ENCODE peak calls at places on chromosomes 5 and 9, in nine cellular contexts. J is upper lobe of left lung; K is neural crest cell; M is mucosa of descending colon; N is GM10248; Z is fibroblast of villous mesenchyme; A is foreskin keratinocyte; D is CD8-positive, alpha-beta T cell; Q is AG04450. B is an unnamed sample.

GRCh38 chr5:95238560-95239325 is 46.2 kb downstream of the MCTP1 start:
- DNase-seq in J (no peak), K (no peak), M (no peak), N (no peak), Z (peak), A (no peak), D (no peak), Q (no peak), B (peak)

GRCh38 chr9:89477811-89478583 is 19.9 kb downstream of the SEMA4D start:
- DNase-seq in J (no peak), K (no peak), M (peak), N (no peak), Z (peak), A (peak), D (no peak), Q (no peak), B (no peak)

GRCh38 chr5:150159741-150160179 is 4.1 kb upstream of the PDGFRB start:
- DNase-seq in J (no peak), K (no peak), M (peak), N (peak), Z (peak), A (no peak), D (no peak), Q (no peak), B (peak)

GRCh38 chr9:28317706-28318210 is 744.5 kb upstream of the C9orf72 start:
- DNase-seq in J (no peak), K (no peak), M (no peak), N (no peak), Z (no peak), A (no peak), D (no peak), Q (no peak), B (no peak)

GRCh38 chr9:68785965-68786364 is 80.9 kb downstream of the PIP5K1B start:
- DNase-seq in J (no peak), K (no peak), M (no peak), N (no peak), Z (no peak), A (no peak), D (no peak), Q (no peak), B (no peak)

GRCh38 chr9:122031806-122032205 is 61.3 kb downstream of the TTLL11 start:
- DNase-seq in J (no peak), K (no peak), M (no peak), N (no peak), Z (peak), A (no peak), D (no peak), Q (no peak), B (no peak)

GRCh38 chr5:73436535-73437125 is 11.9 kb downstream of the FOXD1 start:
- DNase-seq in J (no peak), K (no peak), M (peak), N (no peak), Z (no peak), A (no peak), D (no peak), Q (no peak), B (peak)

GRCh38 chr9:105244996-105245719 is 707 bp downstream of the SLC44A1 start:
- DNase-seq in J (peak), K (peak), M (peak), N (peak), Z (peak), A (peak), D (peak), Q (no peak), B (peak)

GRCh38 chr9:105116047-105116868 is 128.2 kb upstream of the SLC44A1 start:
- DNase-seq in J (peak), K (no peak), M (no peak), N (no peak), Z (no peak), A (no peak), D (no peak), Q (no peak), B (no peak)

GRCh38 chr9:114413909-114414308 is 26.1 kb upstream of the AKNA start:
- DNase-seq in J (no peak), K (no peak), M (no peak), N (peak), Z (peak), A (no peak), D (no peak), Q (no peak), B (peak)

DNA sequence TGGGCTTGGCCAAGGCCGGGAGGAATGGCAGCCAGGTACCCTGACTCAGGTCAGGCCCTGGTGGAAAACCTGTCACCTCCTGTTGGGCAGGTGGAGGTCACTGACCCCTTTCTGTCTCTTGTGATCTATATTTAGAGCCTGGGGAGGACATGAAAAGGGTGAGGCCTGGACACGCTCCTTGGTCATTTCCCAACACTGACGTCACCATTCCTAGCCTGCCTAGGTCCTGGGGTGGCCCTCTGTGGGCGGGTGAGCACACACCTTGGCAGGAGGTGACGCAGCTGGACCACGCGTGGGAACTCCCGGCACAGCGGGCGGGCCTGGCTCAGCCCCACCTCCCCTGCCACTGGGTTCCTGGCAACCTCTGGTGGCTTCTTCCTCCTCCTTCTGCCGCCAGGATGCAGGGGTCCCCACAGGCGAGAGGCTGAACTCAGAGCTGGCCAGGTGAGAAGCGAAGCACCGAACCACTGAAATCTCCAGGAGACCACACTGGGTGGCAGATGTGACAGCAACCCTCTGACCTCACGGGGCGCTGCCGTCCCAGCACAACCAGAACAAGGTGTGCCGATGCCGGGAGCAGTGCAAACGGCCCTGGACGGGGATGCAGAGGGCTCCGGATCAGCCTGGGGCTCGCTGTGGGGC is 6.4 kb upstream of the RALGDS start:
- DNase-seq in J (peak), K (no peak), M (peak), N (no peak), Z (no peak), A (peak), D (no peak), Q (no peak), B (no peak)
- TF ChIP-seq CTCF in J (no peak), K (no peak), M (no peak), N (no peak), Z (no peak), A (no peak), D (no peak), Q (no peak), B (no peak)

DNA sequence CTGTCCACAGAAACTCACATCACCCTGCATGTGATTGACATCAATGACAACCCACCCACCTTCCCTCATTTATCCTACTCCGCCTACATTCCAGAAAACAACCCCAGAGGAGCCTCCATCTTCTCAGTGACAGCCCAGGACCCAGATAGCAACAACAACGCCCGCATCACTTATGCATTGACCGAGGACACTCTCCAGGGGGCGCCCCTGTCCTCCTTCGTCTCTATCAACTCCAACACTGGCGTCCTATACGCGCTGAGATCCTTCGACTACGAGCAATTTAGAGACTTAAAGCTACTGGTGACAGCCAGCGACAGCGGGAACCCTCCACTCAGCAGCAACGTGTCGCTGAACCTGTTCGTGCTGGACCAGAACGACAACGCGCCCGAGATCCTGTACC is 1.7 kb downstream of the PCDHGA3 start:
- DNase-seq in J (no peak), K (no peak), M (no peak), N (no peak), Z (no peak), A (no peak), D (no peak), Q (no peak), B (no peak)
- TF ChIP-seq CTCF in J (no peak), K (no peak), M (no peak), N (no peak), Z (no peak), A (no peak), D (no peak), Q (no peak), B (no peak)

DNA sequence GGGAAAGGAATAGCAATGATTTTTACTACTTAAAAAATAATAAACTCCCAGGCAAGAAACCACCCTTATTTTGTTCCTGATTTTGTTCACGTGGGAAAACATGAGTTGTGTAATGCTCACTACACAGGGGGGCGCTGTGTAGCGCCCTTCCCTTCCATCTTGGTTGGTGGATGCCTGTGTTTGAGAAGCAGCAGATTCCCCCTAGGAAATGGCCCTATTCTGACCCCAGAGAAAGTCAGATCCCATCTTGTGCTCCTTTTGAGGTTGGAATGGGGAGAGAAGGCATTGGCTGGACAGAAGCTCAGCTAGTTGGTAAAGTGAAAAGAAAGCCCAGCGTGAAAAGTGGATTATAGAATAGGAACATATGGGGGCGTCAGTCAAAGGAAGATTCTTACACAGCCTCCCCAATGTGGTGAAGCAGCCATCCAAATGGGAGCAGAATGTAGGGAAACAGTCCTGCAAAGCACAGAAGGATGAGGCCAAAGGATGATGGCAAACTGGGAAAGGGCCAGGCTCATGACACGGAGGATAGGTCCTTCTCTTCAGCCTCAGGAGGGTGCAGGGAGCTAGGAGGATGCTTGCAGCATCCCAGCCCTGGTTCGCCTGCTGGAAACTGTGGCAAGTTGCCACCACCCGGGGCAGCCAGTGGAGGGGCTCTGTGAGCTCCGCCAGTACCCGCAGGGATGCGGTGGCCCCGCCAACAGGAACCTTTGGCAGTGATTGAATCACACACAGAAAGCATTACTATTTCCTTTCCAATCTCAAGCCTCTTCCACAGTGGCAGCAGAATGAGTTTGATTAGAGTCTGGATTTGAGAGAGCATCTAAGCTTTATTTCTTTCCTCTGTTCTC is 314.2 kb upstream of the DAP start:
- DNase-seq in J (no peak), K (no peak), M (no peak), N (no peak), Z (no peak), A (no peak), D (no peak), Q (no peak), B (no peak)
- TF ChIP-seq CTCF in J (no peak), K (peak), M (no peak), N (no peak), Z (peak), A (no peak), D (no peak), Q (no peak), B (no peak)

DNA sequence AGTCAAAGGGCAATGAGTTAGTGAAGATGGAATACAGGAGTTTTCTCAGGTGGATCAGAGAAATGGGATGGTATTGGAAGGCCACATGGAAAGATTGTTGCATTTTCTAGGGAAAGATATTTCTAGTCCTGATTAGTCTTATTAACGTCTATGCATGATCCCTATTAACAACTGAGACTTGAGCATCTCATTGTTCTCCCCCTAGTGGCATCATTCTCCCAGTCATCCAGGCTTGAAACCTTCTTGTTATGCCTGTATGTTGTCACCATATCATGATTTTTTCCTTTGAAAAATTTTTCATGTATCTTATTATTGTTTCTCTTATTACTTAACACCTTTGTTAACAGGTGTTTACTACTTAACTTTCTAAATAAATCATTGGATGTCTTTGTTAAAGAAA is 34.4 kb downstream of the KIF2A start:
- DNase-seq in J (no peak), K (no peak), M (no peak), N (no peak), Z (peak), A (no peak), D (no peak), Q (no peak), B (peak)
- TF ChIP-seq CTCF in J (no peak), K (peak), M (no peak), N (peak), Z (peak), A (peak), D (peak), Q (no peak), B (peak)

DNA sequence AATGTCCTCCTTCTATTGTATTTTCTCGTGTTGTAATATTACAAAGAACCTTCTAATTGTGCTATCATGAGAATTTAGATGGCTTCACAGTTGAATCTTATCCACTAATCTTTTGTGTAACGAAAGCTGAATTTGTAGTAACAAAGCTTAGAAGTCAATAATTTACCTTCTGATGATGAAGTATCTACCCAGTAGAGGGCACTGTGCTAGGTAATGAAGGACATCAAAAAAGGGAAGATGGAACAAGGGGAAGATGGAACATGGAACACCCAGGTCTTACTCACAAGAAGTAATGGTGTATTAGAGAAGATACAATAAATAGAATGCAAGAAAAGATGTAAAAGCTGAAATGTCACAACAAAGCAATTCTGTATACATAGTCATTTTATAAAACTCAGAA is 131.0 kb upstream of the CCNG1 start:
- DNase-seq in J (no peak), K (no peak), M (no peak), N (no peak), Z (no peak), A (no peak), D (no peak), Q (no peak), B (no peak)
- TF ChIP-seq CTCF in J (no peak), K (peak), M (peak), N (peak), Z (peak), A (peak), D (no peak), Q (peak), B (no peak)

B was measured in AG10803.